ENCODE peak calls at places on chromosome 22, in nine cellular contexts. X, O, W, I, B, P, T, Y and L are unnamed samples.

GRCh38 chr22:33883561-33883960 is 36.7 kb downstream of the LARGE1 start:
- DNase-seq in X (no peak), O (no peak), W (peak; percentile 11), I (no peak), B (no peak), P (no peak), T (no peak), Y (no peak), L (no peak)

GRCh38 chr22:46457502-46458488 is 79.6 kb downstream of the CELSR1 start:
- DNase-seq in X (no peak), O (peak; percentile 64), W (no peak), I (no peak), B (no peak), P (no peak), T (peak; percentile 32), Y (no peak), L (no peak)

GRCh38 chr22:40855960-40856512 is 403 bp downstream of the ST13 start:
- DNase-seq in X (no peak), O (peak; percentile 18), W (peak; percentile 21), I (no peak), B (no peak), P (peak; percentile 14), T (peak; percentile 33), Y (no peak), L (peak; percentile 19)

GRCh38 chr22:37701121-37701786 is 4.4 kb downstream of the TRIOBP start:
- DNase-seq in X (no peak), O (peak; percentile 32), W (no peak), I (no peak), B (no peak), P (no peak), T (peak; percentile 22), Y (no peak), L (no peak)

GRCh38 chr22:27556371-27556770 is 245.2 kb downstream of the MN1 start:
- DNase-seq in X (no peak), O (no peak), W (no peak), I (no peak), B (no peak), P (no peak), T (no peak), Y (no peak), L (no peak)

GRCh38 chr22:37249946-37250345 is 5.9 kb upstream of the RAC2 start:
- DNase-seq in X (no peak), O (no peak), W (no peak), I (peak; percentile 22), B (no peak), P (no peak), T (no peak), Y (no peak), L (no peak)

GRCh38 chr22:48703265-48703941 is 1124.3 kb downstream of the BRD1 start:
- DNase-seq in X (no peak), O (no peak), W (no peak), I (no peak), B (no peak), P (no peak), T (no peak), Y (no peak), L (no peak)

GRCh38 chr22:26922804-26923203 is 265.4 kb downstream of the MIAT start:
- DNase-seq in X (no peak), O (no peak), W (peak; percentile 32), I (peak; percentile 25), B (no peak), P (no peak), T (no peak), Y (no peak), L (no peak)

GRCh38 chr22:19872779-19873137 is 18.1 kb upstream of the GNB1L start:
- DNase-seq in X (peak; percentile 37), O (no peak), W (no peak), I (peak; percentile 23), B (peak; percentile 12), P (no peak), T (no peak), Y (peak; percentile 33), L (no peak)

GRCh38 chr22:31490496-31490925 is 869 bp upstream of the EIF4ENIF1 start:
- DNase-seq in X (peak; percentile 64), O (peak; percentile 79), W (peak; percentile 51), I (peak; percentile 67), B (peak; percentile 23), P (peak; percentile 40), T (peak; percentile 71), Y (peak; percentile 39), L (peak; percentile 75)

GRCh38 chr22:30421695-30422480 is 3.7 kb upstream of the MTFP1 start:
- DNase-seq in X (no peak), O (no peak), W (peak; percentile 8), I (no peak), B (no peak), P (no peak), T (peak; percentile 40), Y (no peak), L (no peak)